ENCODE peak calls at places on chromosomes 7 and 10, in seven cellular contexts. I, Y, W, G, Q, C and Z are unnamed samples.
A peak's percentile ranks its signal among the peaks of the same experiment; 100 is the strongest.

GRCh38 chr10:21516270-21517131 is 9.0 kb downstream of the SKIDA1 start:
- DNase-seq in I (no peak), Q (no peak), C (peak; percentile 63), W (peak; percentile 62), Y (peak; percentile 72), G (no peak), Z (no peak)

GRCh38 chr7:155766386-155766785 is 45.9 kb downstream of the SHH start:
- DNase-seq in Y (no peak), G (no peak), W (no peak), C (no peak), Q (no peak), I (no peak), Z (no peak)

GRCh38 chr10:23055424-23056191 is 39.8 kb upstream of the MSRB2 start:
- DNase-seq in Y (no peak), I (no peak), Q (no peak), C (no peak), G (no peak), W (no peak), Z (no peak)

GRCh38 chr10:100730739-100731602 is 14.4 kb upstream of the PAX2 start:
- DNase-seq in Y (peak; percentile 34), G (no peak), W (no peak), Q (peak; percentile 31), C (peak; percentile 71), I (no peak), Z (no peak)

GRCh38 chr10:43066481-43066880 is 10.4 kb upstream of the RET start:
- DNase-seq in I (no peak), W (no peak), Y (no peak), C (no peak), G (no peak), Q (no peak), Z (no peak)

GRCh38 chr10:74778436-74779094 is 47.8 kb upstream of the KAT6B start:
- DNase-seq in G (no peak), Q (no peak), I (no peak), W (no peak), C (no peak), Y (no peak), Z (no peak)

GRCh38 chr7:52639126-52639525 is 396.3 kb upstream of the POM121L12 start:
- DNase-seq in C (no peak), I (no peak), G (no peak), Y (no peak), W (no peak), Q (no peak), Z (no peak)

GRCh38 chr10:59753267-59753666 is at the start of gene MRLN:
- DNase-seq in Y (no peak), W (no peak), C (no peak), G (no peak), Q (no peak), I (no peak), Z (no peak)

GRCh38 chr10:35377050-35377723 is 40.9 kb downstream of the CCNY start:
- DNase-seq in I (no peak), W (no peak), C (no peak), G (no peak), Y (no peak), Q (no peak), Z (no peak)

GRCh38 chr7:141593134-141593533 is 41.9 kb downstream of the AGK start:
- DNase-seq in W (no peak), Y (peak; percentile 51), Q (peak; percentile 93), G (no peak), I (no peak), C (peak; percentile 67), Z (no peak)

GRCh38 chr7:102927303-102927933 is 14.6 kb downstream of the LRRC17 start:
- DNase-seq in G (no peak), C (no peak), W (no peak), Q (no peak), Y (peak; percentile 33), I (no peak), Z (no peak)

GRCh38 chr10:43082087-43082486 is 5.2 kb downstream of the RET start:
- DNase-seq in G (no peak), C (no peak), Q (no peak), I (no peak), W (no peak), Y (no peak), Z (no peak)

GRCh38 chr7:94595717-94596116 is 60.2 kb downstream of the SGCE start:
- DNase-seq in Y (no peak), Q (no peak), I (no peak), W (no peak), C (no peak), G (no peak), Z (no peak)

DNA sequence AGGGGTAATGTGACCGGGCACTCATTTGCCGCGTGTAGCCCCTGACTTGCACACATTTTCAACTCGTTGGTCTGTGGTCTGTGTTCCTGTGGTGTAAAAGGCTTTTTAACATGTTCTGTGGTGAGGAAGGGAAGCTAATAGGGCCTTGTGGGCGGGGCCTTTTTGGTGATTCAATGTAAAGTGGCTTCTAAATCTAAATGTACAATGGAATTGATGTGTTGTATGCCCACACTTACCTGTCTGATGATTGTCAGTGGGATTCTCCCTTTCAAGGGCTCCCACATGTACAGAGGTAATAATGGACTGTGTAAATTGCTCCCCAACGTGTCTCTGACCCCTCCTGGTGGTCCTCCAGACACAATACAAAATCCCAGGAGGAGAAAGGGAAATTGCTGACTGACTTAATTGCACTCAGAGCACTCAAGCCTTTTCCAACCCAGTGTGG is 43.1 kb upstream of the GATAD1 start:
- DNase-seq in Y (no peak), C (no peak), G (no peak), Q (no peak), W (no peak), I (no peak), Z (no peak)
- TF ChIP-seq CTCF in Y (no peak), C (no peak), G (no peak), Q (peak; percentile 43), W (no peak), I (no peak), Z (no peak)

DNA sequence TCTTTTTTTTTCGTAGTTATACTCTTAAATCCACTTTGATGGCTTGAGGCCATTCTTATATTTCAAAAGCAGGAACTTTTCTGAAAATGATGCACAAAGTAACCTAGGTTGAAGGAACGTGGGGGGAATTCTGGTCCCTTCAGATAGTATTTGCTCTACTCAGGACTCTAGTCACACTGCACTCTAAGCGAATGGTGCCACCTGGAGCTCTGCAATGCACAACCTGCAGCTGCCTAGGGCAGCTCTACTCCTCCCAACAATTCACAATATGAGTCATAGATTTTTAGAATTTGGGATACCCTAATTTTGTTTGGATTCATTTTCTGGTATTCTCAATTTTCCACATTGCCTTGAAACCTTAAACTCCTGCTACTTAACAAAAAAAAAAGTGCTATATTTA is 17.3 kb downstream of the SYPL1 start:
- DNase-seq in W (no peak), G (no peak), I (no peak), Q (no peak), C (no peak), Y (no peak), Z (no peak)
- TF ChIP-seq CTCF in W (no peak), G (no peak), I (no peak), Q (no peak), C (no peak), Y (no peak), Z (no peak)

GRCh38 chr10:79203833-79204232 is 135.1 kb downstream of the ZMIZ1 start:
- DNase-seq in I (no peak), Q (no peak), G (no peak), Y (no peak), C (no peak), W (no peak), Z (no peak)
- TF ChIP-seq CTCF in I (no peak), Q (no peak), G (no peak), Y (no peak), C (no peak), W (no peak), Z (no peak)

GRCh38 chr7:132687981-132688383 is 111.7 kb upstream of the PLXNA4 start:
- DNase-seq in Y (no peak), I (no peak), Q (no peak), C (no peak), W (no peak), G (no peak), Z (no peak)

GRCh38 chr7:132680590-132680989 is 104.3 kb upstream of the PLXNA4 start:
- DNase-seq in Y (no peak), Q (no peak), C (no peak), W (no peak), G (no peak), I (no peak), Z (no peak)

GRCh38 chr7:132685301-132685700 is 109.0 kb upstream of the PLXNA4 start:
- DNase-seq in C (no peak), W (no peak), Y (no peak), I (no peak), Q (no peak), G (no peak), Z (no peak)

GRCh38 chr7:132687016-132687415 is 110.7 kb upstream of the PLXNA4 start:
- DNase-seq in Y (no peak), I (no peak), W (no peak), G (no peak), C (no peak), Q (no peak), Z (no peak)

DNA sequence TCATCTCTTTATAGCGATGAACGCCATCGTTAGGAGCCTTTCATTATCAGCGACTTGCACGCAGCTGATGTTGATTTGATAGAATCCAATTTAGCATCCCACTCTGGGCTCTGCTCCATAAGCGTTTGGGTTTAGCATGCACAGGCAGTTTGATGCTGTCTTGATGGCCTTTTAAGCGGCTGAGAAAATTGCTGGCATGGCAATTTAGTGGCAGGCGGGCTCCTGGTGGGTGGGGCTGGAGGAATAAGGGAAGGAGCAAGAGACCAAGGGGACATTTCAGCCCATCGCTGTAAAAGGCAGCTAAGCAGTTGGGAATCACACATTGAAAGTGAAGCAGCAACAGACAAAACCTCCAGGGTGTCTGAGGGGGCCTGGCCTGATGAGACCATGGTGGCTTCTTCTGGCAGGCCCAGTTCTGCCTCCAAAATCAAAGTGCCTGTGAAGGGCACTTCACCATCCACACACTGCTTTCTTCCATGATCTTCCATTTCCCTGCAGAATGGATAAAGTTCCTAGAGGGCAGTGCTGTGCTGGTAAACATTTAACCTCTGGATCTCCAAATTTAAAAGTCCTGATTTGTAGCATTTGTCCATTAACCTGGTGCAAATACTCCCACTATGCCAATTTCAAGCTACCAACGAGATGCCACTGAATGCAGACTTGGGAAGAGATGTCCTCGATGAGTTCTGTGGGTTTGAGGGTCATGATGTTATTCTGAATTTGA is 107.9 kb upstream of the PLXNA4 start:
- DNase-seq in G (no peak), C (no peak), Y (no peak), Q (no peak), I (no peak), W (no peak), Z (no peak)
- TF ChIP-seq CTCF in G (no peak), C (peak; percentile 8), Y (no peak), Q (no peak), I (no peak), W (no peak), Z (no peak)

GRCh38 chr7:107233174-107233573 is 64.4 kb downstream of the HBP1 start:
- DNase-seq in I (no peak), Q (no peak), G (no peak), W (no peak), Y (no peak), C (no peak), Z (no peak)
- TF ChIP-seq CTCF in I (no peak), Q (no peak), G (no peak), W (no peak), Y (no peak), C (no peak), Z (no peak)